ENCODE peak calls at places on chromosomes 7 and 10, in six cellular contexts. Q is Panc1; D is gastroesophageal sphincter; R is pancreas; J is activated naive CD8-positive, alpha-beta T cell treated with anti-CD3 and anti-CD28 coated beads, Interleukin-2, amount 50 U/mL, for 24 hours; K is mucosa of descending colon. P is an unnamed sample.

GRCh38 chr10:124560377-124560776 is 98.8 kb downstream of the LHPP start:
- ATAC-seq in D (peak), K (peak), R (no peak), J (no peak), Q (no peak), P (peak)

GRCh38 chr7:67608806-67609205 is 612.2 kb downstream of the TYW1 start:
- ATAC-seq in R (no peak), D (no peak), K (no peak), J (no peak), Q (no peak), P (no peak)

GRCh38 chr10:91613411-91614253 is 19.2 kb downstream of the PPP1R3C start:
- ATAC-seq in J (no peak), R (no peak), D (peak), Q (peak), K (peak), P (peak)

GRCh38 chr10:114551310-114551972 is 106.6 kb downstream of the ABLIM1 start:
- ATAC-seq in Q (peak), D (no peak), K (peak), R (peak), J (no peak), P (peak)

GRCh38 chr10:114575417-114576131 is 82.5 kb downstream of the ABLIM1 start:
- ATAC-seq in K (no peak), R (no peak), Q (peak), J (no peak), D (no peak), P (no peak)

GRCh38 chr10:88292185-88292514 is 291.0 kb downstream of the RNLS start:
- ATAC-seq in R (no peak), K (no peak), D (no peak), J (no peak), Q (no peak), P (no peak)

GRCh38 chr7:12557282-12557681 is 13.2 kb upstream of the SCIN start:
- ATAC-seq in K (no peak), J (no peak), D (no peak), Q (no peak), R (no peak), P (peak)

GRCh38 chr10:110833234-110833940 is 38.3 kb upstream of the PDCD4 start:
- ATAC-seq in J (no peak), Q (no peak), D (no peak), R (peak), K (no peak), P (no peak)

GRCh38 chr7:80581472-80581871 is 57.0 kb upstream of the CD36 start:
- ATAC-seq in Q (no peak), R (no peak), D (no peak), J (no peak), K (no peak), P (no peak)

GRCh38 chr10:59807629-59808620 is 54.7 kb upstream of the MRLN start:
- ATAC-seq in J (no peak), D (no peak), Q (no peak), R (no peak), K (no peak), P (no peak)

GRCh38 chr10:34993782-34994181 is 96.4 kb downstream of the CUL2 start:
- ATAC-seq in D (no peak), K (no peak), Q (no peak), R (peak), J (no peak), P (no peak)

GRCh38 chr10:45452743-45453452 is 78.9 kb downstream of the ALOX5 start:
- ATAC-seq in K (peak), Q (peak), D (no peak), R (peak), J (peak), P (no peak)

GRCh38 chr7:3464900-3465622 is 164.0 kb downstream of the SDK1 start:
- ATAC-seq in J (peak), R (no peak), D (no peak), Q (no peak), K (no peak), P (no peak)

GRCh38 chr10:71333154-71333887 is 14.3 kb downstream of the SLC29A3 start:
- ATAC-seq in J (peak), Q (no peak), K (peak), D (no peak), R (no peak), P (no peak)

GRCh38 chr7:101231644-101232043 is 6.0 kb downstream of the CLDN15 start:
- ATAC-seq in R (peak), D (no peak), J (no peak), Q (peak), K (peak), P (no peak)

GRCh38 chr7:116239019-116239418 is 28.7 kb downstream of the TES start:
- ATAC-seq in J (no peak), R (no peak), Q (no peak), D (no peak), K (peak), P (no peak)

GRCh38 chr7:65722361-65722792 is 150.5 kb upstream of the VKORC1L1 start:
- ATAC-seq in R (peak), Q (peak), K (peak), D (no peak), J (no peak), P (peak)

P was measured in SK-N-SH treated with all-trans-retinoic acid at 6 μM for 48 hours.